ENCODE peak calls at places on chromosomes 2 and 18, in six cellular contexts. L is SK-MEL-5; G is stimulated activated naive CD8-positive, alpha-beta T cell treated with anti-CD3 and anti-CD28 coated beads, Interleukin-15, Interleukin-2, amounts not matched to agents 100 U/mL and 50 U/mL, for 24 hours; W is Peyer's patch; V is MCF 10A; T is T-cell. R is an unnamed sample.

GRCh38 chr18:74654637-74655036 is 57.0 kb downstream of the ZNF407 start:
- DNase-seq in L (peak), G (no peak), W (no peak), V (peak), T (no peak), R (no peak)

GRCh38 chr2:120291464-120292311 is 39.0 kb downstream of the RALB start:
- DNase-seq in L (no peak), G (no peak), W (no peak), V (no peak), T (no peak), R (no peak)

GRCh38 chr2:207747653-207748560 is 21.8 kb downstream of the FZD5 start:
- DNase-seq in L (no peak), G (no peak), W (no peak), V (no peak), T (no peak), R (no peak)

GRCh38 chr2:6576312-6576711 is 289.4 kb downstream of the CMPK2 start:
- DNase-seq in L (no peak), G (no peak), W (no peak), V (peak), T (no peak), R (no peak)

GRCh38 chr2:100674671-100675070 is 111.9 kb downstream of the PDCL3 start:
- DNase-seq in L (no peak), G (no peak), W (no peak), V (no peak), T (no peak), R (no peak)

GRCh38 chr2:20040489-20041172 is 10.8 kb downstream of the LAPTM4A start:
- DNase-seq in L (no peak), G (no peak), W (peak), V (peak), T (no peak), R (no peak)

GRCh38 chr18:23703057-23703986 is 14.1 kb downstream of the LAMA3 start:
- DNase-seq in L (peak), G (no peak), W (peak), V (peak), T (peak), R (peak)

GRCh38 chr18:49976810-49977209 is 163.5 kb upstream of the ACAA2 start:
- DNase-seq in L (no peak), G (no peak), W (no peak), V (no peak), T (no peak), R (no peak)

GRCh38 chr18:80229766-80230745 is 17.3 kb downstream of the PARD6G start:
- DNase-seq in L (no peak), G (no peak), W (no peak), V (peak), T (no peak), R (no peak)

GRCh38 chr18:11310476-11311086 is 161.2 kb upstream of the PIEZO2 start:
- DNase-seq in L (peak), G (peak), W (peak), V (peak), T (no peak), R (no peak)

GRCh38 chr18:3983351-3983969 is 471.6 kb downstream of the DLGAP1 start:
- DNase-seq in L (no peak), G (no peak), W (no peak), V (peak), T (no peak), R (no peak)

GRCh38 chr2:160213511-160213910 is 13.4 kb upstream of the ITGB6 start:
- DNase-seq in L (no peak), G (no peak), W (no peak), V (no peak), T (no peak), R (no peak)

GRCh38 chr2:168430431-168430830 is 25.6 kb upstream of the CERS6 start:
- DNase-seq in L (no peak), G (no peak), W (no peak), V (no peak), T (no peak), R (no peak)

GRCh38 chr2:126644630-126645191 is 11.2 kb upstream of the GYPC start:
- DNase-seq in L (no peak), G (no peak), W (no peak), V (no peak), T (no peak), R (no peak)

GRCh38 chr2:29774624-29775023 is 146.8 kb downstream of the ALK start:
- DNase-seq in L (no peak), G (no peak), W (no peak), V (no peak), T (no peak), R (no peak)

GRCh38 chr2:86370579-86370978 is 33.2 kb upstream of the REEP1 start:
- DNase-seq in L (no peak), G (no peak), W (no peak), V (no peak), T (no peak), R (no peak)

GRCh38 chr2:237441605-237442004 is 27.6 kb upstream of the COL6A3 start:
- DNase-seq in L (no peak), G (peak), W (no peak), V (no peak), T (peak), R (peak)